ENCODE peak calls at places on chromosomes 11 and 22, in five cellular contexts. F, Q, M, P and C are unnamed samples.

GRCh38 chr11:27350503-27350902 is 12.5 kb downstream of the CCDC34 start:
- DNase-seq in F (no peak), Q (no peak), M (no peak), P (no peak), C (no peak)

GRCh38 chr11:112881461-112881860 is 79.8 kb upstream of the NCAM1 start:
- DNase-seq in F (peak), Q (no peak), M (peak), P (no peak), C (peak)

GRCh38 chr11:73197348-73197747 is 20.7 kb upstream of the P2RY2 start:
- DNase-seq in F (peak), Q (no peak), M (no peak), P (no peak), C (peak)

GRCh38 chr11:88188251-88189030 is 13.2 kb upstream of the RAB38 start:
- DNase-seq in F (no peak), Q (no peak), M (no peak), P (no peak), C (no peak)

GRCh38 chr22:44358723-44359440 is 46.1 kb upstream of the SHISAL1 start:
- DNase-seq in F (no peak), Q (no peak), M (no peak), P (no peak), C (no peak)

GRCh38 chr11:72309074-72309598 is 65.2 kb upstream of the PHOX2A start:
- DNase-seq in F (no peak), Q (no peak), M (no peak), P (no peak), C (no peak)

GRCh38 chr11:131534031-131534430 is 163.6 kb downstream of the NTM start:
- DNase-seq in F (no peak), Q (no peak), M (no peak), P (no peak), C (no peak)

GRCh38 chr11:117690484-117691205 is 106.4 kb downstream of the DSCAML1 start:
- DNase-seq in F (no peak), Q (no peak), M (no peak), P (no peak), C (no peak)

GRCh38 chr11:100637706-100638105 is 49.4 kb upstream of the ARHGAP42 start:
- DNase-seq in F (no peak), Q (no peak), M (no peak), P (no peak), C (no peak)

GRCh38 chr11:117824571-117825537 is at the start of gene FXYD2:
- DNase-seq in F (peak), Q (no peak), M (no peak), P (no peak), C (no peak)

GRCh38 chr11:62353841-62354240 is 16.6 kb downstream of the ASRGL1 start:
- DNase-seq in F (no peak), Q (no peak), M (no peak), P (no peak), C (peak)

GRCh38 chr11:100105605-100106358 is 581.3 kb upstream of the ARHGAP42 start:
- DNase-seq in F (no peak), Q (no peak), M (no peak), P (no peak), C (no peak)

GRCh38 chr22:43293661-43294392 is 49.3 kb downstream of the SCUBE1 start:
- DNase-seq in F (peak), Q (no peak), M (peak), P (no peak), C (peak)

GRCh38 chr22:23069502-23070357 is 589 bp upstream of the GNAZ start:
- DNase-seq in F (peak), Q (peak), M (peak), P (peak), C (peak)

GRCh38 chr22:28911777-28912669 is 28.7 kb downstream of the ZNRF3 start:
- DNase-seq in F (no peak), Q (peak), M (no peak), P (no peak), C (peak)

GRCh38 chr11:130427581-130428211 is 713 bp downstream of the ADAMTS8 start:
- DNase-seq in F (peak), Q (no peak), M (peak), P (no peak), C (no peak)

GRCh38 chr11:120680322-120680721 is 168.8 kb downstream of the GRIK4 start:
- DNase-seq in F (peak), Q (no peak), M (no peak), P (no peak), C (no peak)

GRCh38 chr11:31160504-31161422 is 208.8 kb downstream of the DCDC1 start:
- DNase-seq in F (peak), Q (no peak), M (no peak), P (no peak), C (peak)

GRCh38 chr11:61362542-61362875 is 335 bp downstream of the TMEM138 start:
- DNase-seq in F (peak), Q (peak), M (no peak), P (peak), C (peak)

GRCh38 chr11:126347751-126348628 is 7.5 kb upstream of the ST3GAL4 start:
- DNase-seq in F (no peak), Q (no peak), M (no peak), P (no peak), C (no peak)

GRCh38 chr11:94302806-94303205 is 1.6 kb upstream of the IZUMO1R start:
- DNase-seq in F (no peak), Q (no peak), M (no peak), P (no peak), C (no peak)

GRCh38 chr22:50734343-50734771 is 3.6 kb upstream of the ACR start:
- DNase-seq in F (no peak), Q (no peak), M (no peak), P (no peak), C (no peak)

GRCh38 chr11:91272089-91272488 is 952.5 kb upstream of the FAT3 start:
- DNase-seq in F (no peak), Q (no peak), M (no peak), P (no peak), C (no peak)

GRCh38 chr22:31173386-31174145 is 13.6 kb downstream of the RNF185 start:
- DNase-seq in F (peak), Q (peak), M (no peak), P (no peak), C (no peak)

GRCh38 chr11:122601131-122602125 is 54.1 kb upstream of the UBASH3B start:
- DNase-seq in F (no peak), Q (peak), M (no peak), P (no peak), C (no peak)

GRCh38 chr11:15845261-15845660 is 511.1 kb downstream of the SOX6 start:
- DNase-seq in F (no peak), Q (no peak), M (no peak), P (no peak), C (no peak)